ENCODE peak calls at places on chromosomes 5 and 9, in six cellular contexts. One of them, this sample, is unnamed.
A peak's percentile ranks its signal among the peaks of the same experiment; 100 is the strongest.

GRCh38 chr9:122206118-122207046 is 22.4 kb downstream of the LHX6 start:
- DNase-seq in GM23338: no peak
- DNase-seq in mesenchymal stem cell: peak; percentile 40
- DNase-seq in endothelial cell of umbilical vein: no peak
- DNase-seq in effector memory CD4-positive, alpha-beta T cell: no peak
- DNase-seq in CD8-positive, alpha-beta memory T cell: no peak
- DNase-seq in this sample: peak; percentile 28

GRCh38 chr9:82254646-82255367 is 266.2 kb downstream of the SPATA31D1 start:
- DNase-seq in GM23338: no peak
- DNase-seq in effector memory CD4-positive, alpha-beta T cell: no peak
- DNase-seq in mesenchymal stem cell: no peak
- DNase-seq in CD8-positive, alpha-beta memory T cell: no peak
- DNase-seq in endothelial cell of umbilical vein: no peak
- DNase-seq in this sample: peak; percentile 79

GRCh38 chr5:108672639-108673038 is 75.1 kb upstream of the FER start:
- DNase-seq in endothelial cell of umbilical vein: no peak
- DNase-seq in mesenchymal stem cell: no peak
- DNase-seq in GM23338: no peak
- DNase-seq in CD8-positive, alpha-beta memory T cell: no peak
- DNase-seq in effector memory CD4-positive, alpha-beta T cell: no peak
- DNase-seq in this sample: no peak

GRCh38 chr9:127248241-127248640 is 16.3 kb upstream of the GARNL3 start:
- DNase-seq in effector memory CD4-positive, alpha-beta T cell: no peak
- DNase-seq in endothelial cell of umbilical vein: no peak
- DNase-seq in CD8-positive, alpha-beta memory T cell: no peak
- DNase-seq in mesenchymal stem cell: no peak
- DNase-seq in GM23338: no peak
- DNase-seq in this sample: no peak

GRCh38 chr9:16710888-16711287 is 159.6 kb downstream of the BNC2 start:
- DNase-seq in GM23338: peak; percentile 56
- DNase-seq in CD8-positive, alpha-beta memory T cell: no peak
- DNase-seq in effector memory CD4-positive, alpha-beta T cell: no peak
- DNase-seq in mesenchymal stem cell: peak; percentile 29
- DNase-seq in endothelial cell of umbilical vein: no peak
- DNase-seq in this sample: no peak

GRCh38 chr9:20930836-20931235 is 100.6 kb downstream of the HACD4 start:
- DNase-seq in effector memory CD4-positive, alpha-beta T cell: no peak
- DNase-seq in endothelial cell of umbilical vein: no peak
- DNase-seq in GM23338: no peak
- DNase-seq in mesenchymal stem cell: no peak
- DNase-seq in CD8-positive, alpha-beta memory T cell: no peak
- DNase-seq in this sample: no peak

GRCh38 chr5:135141303-135142268 is 107.6 kb upstream of the PITX1 start:
- DNase-seq in endothelial cell of umbilical vein: no peak
- DNase-seq in effector memory CD4-positive, alpha-beta T cell: no peak
- DNase-seq in CD8-positive, alpha-beta memory T cell: no peak
- DNase-seq in GM23338: peak; percentile 4
- DNase-seq in mesenchymal stem cell: peak; percentile 28
- DNase-seq in this sample: no peak

GRCh38 chr9:122978586-122978985 is 37.8 kb downstream of the RABGAP1 start:
- DNase-seq in mesenchymal stem cell: no peak
- DNase-seq in CD8-positive, alpha-beta memory T cell: no peak
- DNase-seq in endothelial cell of umbilical vein: no peak
- DNase-seq in effector memory CD4-positive, alpha-beta T cell: no peak
- DNase-seq in GM23338: no peak
- DNase-seq in this sample: no peak

GRCh38 chr5:91938441-91938840 is 555.3 kb upstream of the ARRDC3 start:
- DNase-seq in CD8-positive, alpha-beta memory T cell: no peak
- DNase-seq in GM23338: no peak
- DNase-seq in endothelial cell of umbilical vein: no peak
- DNase-seq in effector memory CD4-positive, alpha-beta T cell: no peak
- DNase-seq in mesenchymal stem cell: peak; percentile 6
- DNase-seq in this sample: no peak

GRCh38 chr5:115452791-115453190 is 91.8 kb downstream of the FEM1C start:
- DNase-seq in effector memory CD4-positive, alpha-beta T cell: no peak
- DNase-seq in GM23338: no peak
- DNase-seq in mesenchymal stem cell: no peak
- DNase-seq in endothelial cell of umbilical vein: no peak
- DNase-seq in CD8-positive, alpha-beta memory T cell: no peak
- DNase-seq in this sample: peak; percentile 70

GRCh38 chr5:663436-664342 is 29.5 kb downstream of the TPPP start:
- DNase-seq in GM23338: no peak
- DNase-seq in endothelial cell of umbilical vein: no peak
- DNase-seq in mesenchymal stem cell: no peak
- DNase-seq in effector memory CD4-positive, alpha-beta T cell: no peak
- DNase-seq in CD8-positive, alpha-beta memory T cell: no peak
- DNase-seq in this sample: no peak

GRCh38 chr5:16596541-16596940 is 20.3 kb downstream of the RETREG1 start:
- DNase-seq in effector memory CD4-positive, alpha-beta T cell: no peak
- DNase-seq in GM23338: no peak
- DNase-seq in CD8-positive, alpha-beta memory T cell: no peak
- DNase-seq in mesenchymal stem cell: no peak
- DNase-seq in endothelial cell of umbilical vein: no peak
- DNase-seq in this sample: peak; percentile 89

GRCh38 chr5:100794844-100795243 is 108.2 kb downstream of the ST8SIA4 start:
- DNase-seq in GM23338: no peak
- DNase-seq in effector memory CD4-positive, alpha-beta T cell: no peak
- DNase-seq in CD8-positive, alpha-beta memory T cell: no peak
- DNase-seq in mesenchymal stem cell: no peak
- DNase-seq in endothelial cell of umbilical vein: no peak
- DNase-seq in this sample: no peak

GRCh38 chr5:83227611-83228010 is 150.3 kb downstream of the XRCC4 start:
- DNase-seq in effector memory CD4-positive, alpha-beta T cell: no peak
- DNase-seq in mesenchymal stem cell: no peak
- DNase-seq in endothelial cell of umbilical vein: no peak
- DNase-seq in GM23338: no peak
- DNase-seq in CD8-positive, alpha-beta memory T cell: no peak
- DNase-seq in this sample: peak; percentile 57

GRCh38 chr5:169100735-169101075 is 200.2 kb downstream of the SLIT3 start:
- DNase-seq in mesenchymal stem cell: peak; percentile 5
- DNase-seq in endothelial cell of umbilical vein: no peak
- DNase-seq in CD8-positive, alpha-beta memory T cell: no peak
- DNase-seq in effector memory CD4-positive, alpha-beta T cell: no peak
- DNase-seq in GM23338: no peak
- DNase-seq in this sample: no peak

GRCh38 chr5:56685503-56686217 is 129.7 kb upstream of the MAP3K1 start:
- DNase-seq in CD8-positive, alpha-beta memory T cell: no peak
- DNase-seq in endothelial cell of umbilical vein: no peak
- DNase-seq in mesenchymal stem cell: no peak
- DNase-seq in effector memory CD4-positive, alpha-beta T cell: no peak
- DNase-seq in GM23338: no peak
- DNase-seq in this sample: no peak

GRCh38 chr9:124309665-124310064 is 51.9 kb downstream of the NEK6 start:
- DNase-seq in GM23338: peak; percentile 49
- DNase-seq in mesenchymal stem cell: peak; percentile 93
- DNase-seq in CD8-positive, alpha-beta memory T cell: no peak
- DNase-seq in endothelial cell of umbilical vein: peak; percentile 97
- DNase-seq in effector memory CD4-positive, alpha-beta T cell: no peak
- DNase-seq in this sample: peak; percentile 93

GRCh38 chr5:143094087-143094511 is 309.4 kb downstream of the NR3C1 start:
- DNase-seq in mesenchymal stem cell: peak; percentile 71
- DNase-seq in CD8-positive, alpha-beta memory T cell: no peak
- DNase-seq in endothelial cell of umbilical vein: no peak
- DNase-seq in GM23338: peak; percentile 95
- DNase-seq in effector memory CD4-positive, alpha-beta T cell: no peak
- DNase-seq in this sample: peak; percentile 20

GRCh38 chr5:52783226-52783959 is 4.3 kb upstream of the ITGA1 start:
- DNase-seq in endothelial cell of umbilical vein: peak; percentile 20
- DNase-seq in GM23338: no peak
- DNase-seq in CD8-positive, alpha-beta memory T cell: no peak
- DNase-seq in effector memory CD4-positive, alpha-beta T cell: no peak
- DNase-seq in mesenchymal stem cell: no peak
- DNase-seq in this sample: peak; percentile 41

GRCh38 chr5:80255425-80255751 is 460 bp downstream of the SERINC5 start:
- DNase-seq in GM23338: no peak
- DNase-seq in CD8-positive, alpha-beta memory T cell: no peak
- DNase-seq in mesenchymal stem cell: peak; percentile 74
- DNase-seq in endothelial cell of umbilical vein: no peak
- DNase-seq in effector memory CD4-positive, alpha-beta T cell: peak; percentile 23
- DNase-seq in this sample: peak; percentile 68

GRCh38 chr5:159908201-159908940 is 7.9 kb upstream of the ADRA1B start:
- DNase-seq in mesenchymal stem cell: no peak
- DNase-seq in GM23338: peak; percentile 39
- DNase-seq in endothelial cell of umbilical vein: no peak
- DNase-seq in CD8-positive, alpha-beta memory T cell: no peak
- DNase-seq in effector memory CD4-positive, alpha-beta T cell: no peak
- DNase-seq in this sample: peak; percentile 92

GRCh38 chr5:35884125-35884788 is 27.6 kb downstream of the IL7R start:
- DNase-seq in mesenchymal stem cell: peak; percentile 91
- DNase-seq in endothelial cell of umbilical vein: peak; percentile 57
- DNase-seq in effector memory CD4-positive, alpha-beta T cell: no peak
- DNase-seq in CD8-positive, alpha-beta memory T cell: no peak
- DNase-seq in GM23338: no peak
- DNase-seq in this sample: peak; percentile 76

GRCh38 chr5:178312900-178313299 is 80.3 kb upstream of the PHYKPL start:
- DNase-seq in CD8-positive, alpha-beta memory T cell: no peak
- DNase-seq in effector memory CD4-positive, alpha-beta T cell: no peak
- DNase-seq in GM23338: no peak
- DNase-seq in mesenchymal stem cell: peak; percentile 28
- DNase-seq in endothelial cell of umbilical vein: no peak
- DNase-seq in this sample: no peak

GRCh38 chr5:79562351-79563246 is 48.7 kb upstream of the HOMER1 start:
- DNase-seq in GM23338: no peak
- DNase-seq in endothelial cell of umbilical vein: no peak
- DNase-seq in effector memory CD4-positive, alpha-beta T cell: no peak
- DNase-seq in CD8-positive, alpha-beta memory T cell: no peak
- DNase-seq in mesenchymal stem cell: peak; percentile 8
- DNase-seq in this sample: no peak

GRCh38 chr9:96169901-96170300 is 132.1 kb downstream of the HSD17B3 start:
- DNase-seq in GM23338: no peak
- DNase-seq in mesenchymal stem cell: peak; percentile 44
- DNase-seq in CD8-positive, alpha-beta memory T cell: no peak
- DNase-seq in effector memory CD4-positive, alpha-beta T cell: no peak
- DNase-seq in endothelial cell of umbilical vein: no peak
- DNase-seq in this sample: peak; percentile 21

GRCh38 chr5:67878911-67879310 is 336.6 kb upstream of the PIK3R1 start:
- DNase-seq in endothelial cell of umbilical vein: no peak
- DNase-seq in mesenchymal stem cell: peak; percentile 6
- DNase-seq in effector memory CD4-positive, alpha-beta T cell: no peak
- DNase-seq in CD8-positive, alpha-beta memory T cell: no peak
- DNase-seq in GM23338: no peak
- DNase-seq in this sample: peak; percentile 12

GRCh38 chr9:13110766-13111400 is 168.6 kb downstream of the MPDZ start:
- DNase-seq in GM23338: no peak
- DNase-seq in CD8-positive, alpha-beta memory T cell: no peak
- DNase-seq in mesenchymal stem cell: no peak
- DNase-seq in effector memory CD4-positive, alpha-beta T cell: no peak
- DNase-seq in endothelial cell of umbilical vein: no peak
- DNase-seq in this sample: peak; percentile 38

DNA sequence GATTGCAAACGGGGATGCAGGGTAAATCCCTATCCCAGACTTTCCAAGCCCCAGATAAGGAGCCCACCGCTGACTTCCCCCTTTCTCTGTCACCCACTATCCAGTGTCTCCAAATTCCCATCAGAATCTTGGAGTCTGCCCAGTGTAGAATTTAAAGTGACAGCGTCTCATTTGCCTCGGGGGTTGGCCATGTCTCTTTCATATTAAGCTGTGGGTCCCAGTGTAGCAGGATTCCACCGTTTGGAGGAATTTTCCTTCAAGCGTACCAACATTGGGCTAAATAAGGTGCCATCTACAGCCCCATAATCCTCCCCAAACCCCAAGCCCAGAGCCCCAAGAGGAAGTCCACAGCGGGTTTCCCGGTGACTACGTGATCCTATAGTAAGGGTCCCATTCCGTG is 1.1 kb downstream of the BRINP1 start:
- DNase-seq in endothelial cell of umbilical vein: no peak
- DNase-seq in effector memory CD4-positive, alpha-beta T cell: no peak
- DNase-seq in GM23338: peak; percentile 29
- DNase-seq in CD8-positive, alpha-beta memory T cell: no peak
- DNase-seq in mesenchymal stem cell: no peak
- DNase-seq in this sample: no peak
- H3K4me3 ChIP-seq in endothelial cell of umbilical vein: no peak overlapping the region
- H3K4me3 ChIP-seq in effector memory CD4-positive, alpha-beta T cell: no peak overlapping the region
- H3K4me3 ChIP-seq in GM23338: peak overlapping the region; percentile 90
- H3K4me3 ChIP-seq in CD8-positive, alpha-beta memory T cell: no peak overlapping the region
- H3K4me3 ChIP-seq in mesenchymal stem cell: peak overlapping the region; percentile 83
- H3K4me3 ChIP-seq in this sample: no peak overlapping the region

DNA sequence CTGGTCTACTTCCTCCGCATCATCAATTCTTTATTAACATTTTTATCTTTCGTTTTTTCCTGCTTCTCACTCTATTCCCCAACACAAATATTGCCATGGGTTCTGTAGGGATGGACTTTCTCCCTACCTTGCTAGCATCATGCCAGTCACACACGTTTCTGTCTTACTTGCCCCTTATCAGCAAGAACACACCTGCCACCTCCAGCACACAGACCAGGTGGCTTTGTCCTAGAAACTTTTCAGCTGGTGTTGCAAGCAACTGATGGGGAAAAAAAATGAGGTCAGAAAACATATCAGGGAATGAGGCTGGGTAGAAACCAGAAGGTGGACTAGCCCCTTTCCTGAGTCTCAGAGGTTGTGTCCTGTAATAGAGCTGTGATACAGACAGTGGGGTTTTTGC is 5.8 kb downstream of the SH3RF2 start:
- DNase-seq in CD8-positive, alpha-beta memory T cell: no peak
- DNase-seq in effector memory CD4-positive, alpha-beta T cell: no peak
- DNase-seq in GM23338: no peak
- DNase-seq in mesenchymal stem cell: no peak
- DNase-seq in endothelial cell of umbilical vein: no peak
- DNase-seq in this sample: no peak
- H3K27ac ChIP-seq in CD8-positive, alpha-beta memory T cell: no peak overlapping the region
- H3K27ac ChIP-seq in effector memory CD4-positive, alpha-beta T cell: no peak overlapping the region
- H3K27ac ChIP-seq in GM23338: no peak overlapping the region
- H3K27ac ChIP-seq in mesenchymal stem cell: no peak overlapping the region
- H3K27ac ChIP-seq in endothelial cell of umbilical vein: no peak overlapping the region
- H3K27ac ChIP-seq in this sample: no peak overlapping the region

DNA sequence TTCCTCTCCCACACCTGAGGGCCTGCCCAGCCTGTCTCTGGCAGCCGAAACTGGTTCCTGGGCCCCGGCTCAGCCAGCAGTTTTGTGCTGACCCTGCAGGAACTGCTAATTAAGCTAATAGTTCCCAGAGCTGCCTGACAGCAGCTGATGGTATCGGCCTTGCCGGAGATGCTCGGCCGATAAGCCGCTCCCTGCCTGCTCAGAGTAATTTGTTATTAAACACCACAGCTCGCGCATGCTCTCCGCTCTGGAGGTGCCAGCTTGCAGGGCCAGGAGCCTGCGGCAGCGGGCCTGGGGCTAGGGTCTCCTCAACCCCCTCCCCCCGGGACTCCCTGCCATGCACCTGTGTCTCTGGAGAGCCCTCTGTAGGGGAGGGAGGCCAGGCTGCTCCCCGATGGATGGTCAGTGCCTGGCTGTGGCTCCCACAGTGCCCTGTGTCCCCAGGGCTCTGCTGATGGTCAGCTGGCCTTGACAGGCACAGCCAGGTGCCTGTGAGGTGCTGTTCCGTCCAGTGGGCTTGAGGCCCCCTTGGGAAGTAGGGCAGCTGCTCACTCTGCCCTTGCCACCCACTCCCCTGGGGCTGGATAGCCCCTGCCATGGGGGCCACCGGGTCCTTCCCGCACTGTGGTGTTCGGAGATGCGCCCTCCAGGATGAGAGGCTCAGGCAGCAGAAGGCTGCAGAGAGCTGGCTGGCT is 41.7 kb downstream of the RXRA start:
- DNase-seq in mesenchymal stem cell: peak; percentile 27
- DNase-seq in endothelial cell of umbilical vein: no peak
- DNase-seq in GM23338: no peak
- DNase-seq in CD8-positive, alpha-beta memory T cell: no peak
- DNase-seq in effector memory CD4-positive, alpha-beta T cell: no peak
- DNase-seq in this sample: no peak
- H3K4me1 ChIP-seq in mesenchymal stem cell: peaks cover 61% of the 10 kb centered on the region
- H3K4me1 ChIP-seq in endothelial cell of umbilical vein: peaks cover 10% of the 10 kb centered on the region
- H3K4me1 ChIP-seq in GM23338: no peaks in the 10 kb centered on the region
- H3K4me1 ChIP-seq in CD8-positive, alpha-beta memory T cell: no peaks in the 10 kb centered on the region
- H3K4me1 ChIP-seq in effector memory CD4-positive, alpha-beta T cell: peaks cover 4% of the 10 kb centered on the region
- H3K4me1 ChIP-seq in this sample: peaks cover 17% of the 10 kb centered on the region

GRCh38 chr5:10724799-10725507 is 36.1 kb downstream of the DAP start:
- DNase-seq in mesenchymal stem cell: peak; percentile 84
- DNase-seq in GM23338: peak; percentile 54
- DNase-seq in endothelial cell of umbilical vein: peak; percentile 97
- DNase-seq in CD8-positive, alpha-beta memory T cell: no peak
- DNase-seq in effector memory CD4-positive, alpha-beta T cell: no peak
- DNase-seq in this sample: peak; percentile 93
- H3K4me3 ChIP-seq in mesenchymal stem cell: peak overlapping the region; percentile 73
- H3K4me3 ChIP-seq in GM23338: no peak overlapping the region
- H3K4me3 ChIP-seq in endothelial cell of umbilical vein: no peak overlapping the region
- H3K4me3 ChIP-seq in CD8-positive, alpha-beta memory T cell: no peak overlapping the region
- H3K4me3 ChIP-seq in effector memory CD4-positive, alpha-beta T cell: no peak overlapping the region
- H3K4me3 ChIP-seq in this sample: no peak overlapping the region

This sample was measured in fibroblast of lung.